ENCODE peak calls at places on chromosomes 2 and 18, in four cellular contexts. Y is H9, Z is neuronal stem cell, T is H1. R is an unnamed sample.

GRCh38 chr18:10122116-10122515 is 208.3 kb downstream of the VAPA start:
- DNase-seq in Y (no peak), Z (no peak), T (no peak), R (peak; percentile 90)

GRCh38 chr2:232672581-232672980 is 24.6 kb upstream of the GIGYF2 start:
- DNase-seq in Y (no peak), Z (no peak), T (no peak), R (no peak)

GRCh38 chr2:144523606-144524131 is 3.8 kb upstream of the ZEB2 start:
- DNase-seq in Y (peak; percentile 71), Z (no peak), T (no peak), R (peak; percentile 39)

GRCh38 chr2:102256281-102256680 is 55.1 kb upstream of the IL1RL1 start:
- DNase-seq in Y (no peak), Z (no peak), T (no peak), R (no peak)

GRCh38 chr2:227374158-227374557 is 4.9 kb downstream of the TM4SF20 start:
- DNase-seq in Y (no peak), Z (no peak), T (no peak), R (no peak)

GRCh38 chr2:69781321-69782248 is 39.7 kb downstream of the ANXA4 start:
- DNase-seq in Y (no peak), Z (no peak), T (no peak), R (no peak)

GRCh38 chr2:186319105-186319504 is 167.0 kb upstream of the ZC3H15 start:
- DNase-seq in Y (no peak), Z (no peak), T (no peak), R (no peak)

GRCh38 chr18:79630266-79631095 is 49.1 kb upstream of the CTDP1 start:
- DNase-seq in Y (no peak), Z (no peak), T (no peak), R (no peak)

GRCh38 chr2:7014201-7014640 is 97.0 kb downstream of the RNF144A start:
- DNase-seq in Y (no peak), Z (no peak), T (no peak), R (peak; percentile 52)

GRCh38 chr2:1598041-1598710 is 146.1 kb downstream of the PXDN start:
- DNase-seq in Y (peak; percentile 19), Z (no peak), T (no peak), R (no peak)

GRCh38 chr2:74328074-74328473 is 15.1 kb downstream of the SLC4A5 start:
- DNase-seq in Y (peak; percentile 36), Z (no peak), T (no peak), R (no peak)

GRCh38 chr18:8389391-8390340 is 219.6 kb upstream of the RAB12 start:
- DNase-seq in Y (peak; percentile 80), Z (peak; percentile 75), T (peak; percentile 66), R (peak; percentile 71)

GRCh38 chr2:27323592-27324285 is 842 bp upstream of the MPV17 start:
- DNase-seq in Y (no peak), Z (no peak), T (no peak), R (no peak)

GRCh38 chr2:172813314-172813888 is 77.8 kb downstream of the RAPGEF4 start:
- DNase-seq in Y (no peak), Z (no peak), T (no peak), R (peak; percentile 21)

GRCh38 chr2:39542523-39542922 is 105.4 kb upstream of the MAP4K3 start:
- DNase-seq in Y (no peak), Z (no peak), T (no peak), R (no peak)

GRCh38 chr2:195121341-195121740 is 535.7 kb upstream of the SLC39A10 start:
- DNase-seq in Y (no peak), Z (no peak), T (no peak), R (no peak)

GRCh38 chr18:2302628-2303516 is 268.4 kb downstream of the METTL4 start:
- DNase-seq in Y (no peak), Z (no peak), T (no peak), R (no peak)
- H2BK12ac ChIP-seq in Y (no peak overlapping the region), Z (no peak overlapping the region), T (no peak overlapping the region), R (no peak overlapping the region)

GRCh38 chr2:240966457-240966905 is 31.9 kb upstream of the SNED1 start:
- DNase-seq in Y (no peak), Z (no peak), T (no peak), R (no peak)

GRCh38 chr2:240964854-240965295 is 33.5 kb upstream of the SNED1 start:
- DNase-seq in Y (peak; percentile 8), Z (no peak), T (no peak), R (no peak)

GRCh38 chr2:240964221-240964853 is 34.1 kb upstream of the SNED1 start:
- DNase-seq in Y (peak; percentile 14), Z (no peak), T (no peak), R (no peak)

GRCh38 chr2:240965905-240966456 is 32.4 kb upstream of the SNED1 start:
- DNase-seq in Y (no peak), Z (no peak), T (no peak), R (no peak)

DNA sequence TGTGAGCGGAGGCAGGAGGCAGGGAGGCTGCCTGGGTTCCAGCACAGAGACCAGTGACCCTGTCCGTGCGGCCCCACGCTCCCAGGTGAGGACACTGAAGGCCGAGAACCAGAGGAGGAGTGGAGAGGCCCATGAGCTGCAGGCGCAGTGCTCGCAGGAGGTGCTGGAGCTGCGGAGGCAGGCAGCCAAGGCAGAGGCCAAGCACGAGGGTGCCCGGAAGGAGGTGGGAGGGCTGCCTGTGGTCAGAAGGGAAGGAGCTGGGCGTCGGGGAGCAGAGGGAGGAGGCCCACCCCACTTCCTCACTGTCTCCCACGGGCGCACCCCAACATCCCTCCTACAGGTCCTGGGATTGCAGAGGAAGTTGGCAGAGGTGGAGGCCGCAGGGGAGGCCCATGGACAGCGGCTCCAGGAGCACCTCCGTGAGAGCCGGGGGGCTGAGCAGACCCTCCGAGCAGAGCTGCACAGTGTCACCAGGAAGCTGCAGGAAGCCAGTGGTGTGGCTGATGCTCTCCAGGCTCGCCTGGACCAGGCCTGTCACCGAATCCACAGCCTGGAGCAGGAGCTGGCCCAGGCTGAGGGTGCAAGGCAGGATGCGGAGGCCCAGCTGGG is 33.0 kb upstream of the SNED1 start:
- DNase-seq in Y (no peak), Z (no peak), T (no peak), R (no peak)
- H2BK15ac ChIP-seq in Y (no peak overlapping the region), Z (peak overlapping the region; percentile 75), T (no peak overlapping the region), R (no peak overlapping the region)

GRCh38 chr2:120769787-120770120 is 34.1 kb downstream of the GLI2 start:
- DNase-seq in Y (no peak), Z (no peak), T (no peak), R (no peak)

GRCh38 chr2:120767486-120768005 is 31.9 kb downstream of the GLI2 start:
- DNase-seq in Y (peak; percentile 18), Z (no peak), T (no peak), R (no peak)

GRCh38 chr2:120769076-120769786 is 33.6 kb downstream of the GLI2 start:
- DNase-seq in Y (no peak), Z (no peak), T (no peak), R (no peak)

GRCh38 chr2:120766758-120767351 is 31.2 kb downstream of the GLI2 start:
- DNase-seq in Y (peak; percentile 43), Z (no peak), T (no peak), R (peak; percentile 55)

GRCh38 chr2:120768112-120769048 is 32.7 kb downstream of the GLI2 start:
- DNase-seq in Y (no peak), Z (no peak), T (no peak), R (no peak)
- H2BK5ac ChIP-seq in Y (no peak overlapping the region), Z (no peak overlapping the region), T (no peak overlapping the region), R (no peak overlapping the region)

DNA sequence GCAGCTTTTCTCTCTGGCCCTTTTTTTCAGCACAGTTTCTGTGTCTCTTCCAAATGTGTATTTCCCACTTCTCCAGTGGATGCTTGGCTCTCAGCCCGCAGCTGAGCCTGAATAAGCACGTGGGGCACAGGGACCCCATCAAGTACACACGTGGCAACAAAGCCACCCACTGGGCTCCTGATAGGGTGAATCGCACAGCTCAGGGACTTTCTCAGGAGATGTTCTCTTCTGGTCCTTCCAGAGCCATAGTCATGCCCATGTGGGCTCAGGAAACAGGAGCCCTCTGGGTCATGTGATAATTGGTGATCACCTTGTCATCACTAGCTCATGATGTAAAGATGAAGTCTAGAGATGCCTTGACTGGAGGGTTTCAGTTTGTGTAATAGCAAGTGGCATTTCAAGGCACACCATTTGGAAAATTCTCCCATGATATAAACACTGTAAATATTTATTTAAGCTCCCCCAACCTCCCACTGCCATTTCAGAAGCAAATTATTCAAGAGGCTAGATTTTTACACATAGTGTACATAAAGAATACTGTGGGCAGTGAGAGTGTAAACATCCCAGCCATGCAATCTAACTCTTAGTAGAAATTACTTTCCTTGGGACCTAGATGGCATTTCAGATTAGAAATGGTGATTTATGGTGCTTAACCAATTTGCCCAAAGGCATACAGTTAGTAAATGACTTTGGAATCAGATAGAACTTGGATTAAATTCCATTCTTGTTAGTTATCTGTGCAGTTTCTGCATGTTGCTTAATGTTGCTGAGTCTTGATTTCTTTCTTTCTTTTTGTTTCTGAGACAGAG is 597.5 kb downstream of the SLC4A3 start:
- DNase-seq in Y (no peak), Z (no peak), T (no peak), R (peak; percentile 90)
- H2BK12ac ChIP-seq in Y (no peak overlapping the region), Z (no peak overlapping the region), T (no peak overlapping the region), R (peak overlapping the region; percentile 94)

DNA sequence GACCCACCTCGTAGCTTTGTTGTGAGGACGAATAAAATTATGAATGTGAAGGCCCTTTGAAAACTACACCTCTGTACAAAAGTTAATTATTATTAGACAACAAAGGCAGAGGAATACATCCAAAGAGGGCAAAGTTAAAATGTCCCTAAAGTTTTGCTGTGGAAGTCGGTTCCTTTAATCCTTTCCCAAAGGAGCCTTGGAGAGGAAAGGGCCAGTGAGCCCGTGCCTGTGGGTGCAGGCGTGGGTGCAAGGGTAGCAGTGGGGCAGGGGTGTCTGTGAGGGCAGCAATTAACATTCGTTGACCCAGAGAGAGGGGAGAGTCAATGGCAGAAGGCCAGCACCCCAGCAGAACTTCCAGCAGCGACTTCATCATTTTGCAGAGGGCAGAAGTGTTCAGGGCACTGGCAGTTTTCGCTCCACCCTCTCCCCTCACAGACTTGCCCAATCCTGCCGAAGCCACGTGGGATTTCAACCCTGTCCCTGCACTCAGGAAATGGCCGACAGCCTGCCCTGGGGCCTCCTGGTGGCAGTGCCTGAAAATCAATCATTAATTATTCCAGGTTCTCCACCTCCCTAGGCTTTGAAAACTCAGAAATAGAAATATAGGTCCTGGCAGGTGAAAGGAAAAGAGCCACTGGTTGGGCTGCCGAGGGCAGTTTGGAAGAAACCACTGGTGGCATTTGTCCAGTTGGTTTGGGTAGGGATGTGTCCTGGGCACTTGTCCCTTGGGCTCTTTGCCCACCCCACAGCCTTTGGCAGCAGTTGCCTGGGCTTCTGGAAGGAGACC is 4.2 kb upstream of the PAX8 start:
- DNase-seq in Y (peak; percentile 51), Z (no peak), T (no peak), R (no peak)
- H2BK15ac ChIP-seq in Y (no peak overlapping the region), Z (no peak overlapping the region), T (no peak overlapping the region), R (no peak overlapping the region)

R was measured in mesenchymal stem cell.